ENCODE peak calls at places on chromosome 9, in six cellular contexts. I is erythroblast, W is gastrocnemius medialis, O is uterus, Q is Peyer's patch, B is H1. K is an unnamed sample.

GRCh38 chr9:114286146-114286679 is 36.7 kb upstream of the ORM1 start:
- DNase-seq in I (no peak), W (peak), O (peak), Q (no peak), B (peak), K (no peak)

GRCh38 chr9:6910032-6910431 is 152.3 kb downstream of the KDM4C start:
- DNase-seq in I (peak), W (no peak), O (no peak), Q (no peak), B (no peak), K (no peak)

GRCh38 chr9:115694014-115694413 is 459.6 kb upstream of the PAPPA start:
- DNase-seq in I (peak), W (peak), O (no peak), Q (no peak), B (peak), K (no peak)

GRCh38 chr9:72315089-72315509 is 49.9 kb downstream of the ZFAND5 start:
- DNase-seq in I (no peak), W (peak), O (peak), Q (no peak), B (no peak), K (no peak)

GRCh38 chr9:38127271-38127839 is 58.3 kb upstream of the SHB start:
- DNase-seq in I (no peak), W (no peak), O (no peak), Q (no peak), B (no peak), K (no peak)

GRCh38 chr9:116064970-116065369 is 88.6 kb upstream of the PAPPA start:
- DNase-seq in I (no peak), W (no peak), O (no peak), Q (no peak), B (no peak), K (no peak)

GRCh38 chr9:137679695-137680305 is 61.0 kb downstream of the EHMT1 start:
- DNase-seq in I (no peak), W (no peak), O (no peak), Q (no peak), B (no peak), K (no peak)

GRCh38 chr9:127426756-127427155 is 2.6 kb downstream of the ZNF79 start:
- DNase-seq in I (no peak), W (no peak), O (no peak), Q (no peak), B (no peak), K (no peak)

GRCh38 chr9:87503970-87504369 is 6.3 kb downstream of the DAPK1 start:
- DNase-seq in I (peak), W (no peak), O (no peak), Q (no peak), B (no peak), K (no peak)

GRCh38 chr9:100602302-100602930 is 24.5 kb downstream of the CAVIN4 start:
- DNase-seq in I (peak), W (no peak), O (no peak), Q (no peak), B (no peak), K (peak)

GRCh38 chr9:111870774-111871542 is 25.7 kb upstream of the UGCG start:
- DNase-seq in I (no peak), W (no peak), O (no peak), Q (no peak), B (no peak), K (no peak)

GRCh38 chr9:127785023-127785932 is 556 bp upstream of the CDK9 start:
- DNase-seq in I (peak), W (peak), O (peak), Q (peak), B (peak), K (peak)

GRCh38 chr9:22117511-22118388 is 108.6 kb upstream of the CDKN2B start:
- DNase-seq in I (no peak), W (peak), O (no peak), Q (no peak), B (peak), K (no peak)

GRCh38 chr9:120569556-120569955 is 10.4 kb downstream of the CDK5RAP2 start:
- DNase-seq in I (no peak), W (no peak), O (no peak), Q (no peak), B (no peak), K (no peak)

GRCh38 chr9:3007331-3007730 is 163.4 kb upstream of the PUM3 start:
- DNase-seq in I (no peak), W (no peak), O (no peak), Q (no peak), B (no peak), K (no peak)

GRCh38 chr9:38003946-38004808 is 64.8 kb downstream of the SHB start:
- DNase-seq in I (no peak), W (no peak), O (no peak), Q (no peak), B (no peak), K (no peak)

GRCh38 chr9:131432597-131433301 is 38.9 kb downstream of the PRRC2B start:
- DNase-seq in I (no peak), W (no peak), O (no peak), Q (no peak), B (no peak), K (no peak)

GRCh38 chr9:101242651-101243050 is 142.2 kb downstream of the BAAT start:
- DNase-seq in I (no peak), W (no peak), O (no peak), Q (no peak), B (no peak), K (no peak)

GRCh38 chr9:14961372-14962068 is 51.3 kb upstream of the FREM1 start:
- DNase-seq in I (no peak), W (no peak), O (no peak), Q (no peak), B (no peak), K (no peak)

GRCh38 chr9:134406366-134407122 is 80.3 kb downstream of the RXRA start:
- DNase-seq in I (no peak), W (peak), O (no peak), Q (no peak), B (no peak), K (peak)

GRCh38 chr9:21801683-21802417 is 586 bp upstream of the MTAP start:
- DNase-seq in I (peak), W (peak), O (peak), Q (peak), B (peak), K (no peak)

GRCh38 chr9:6134661-6135177 is 80.9 kb upstream of the IL33 start:
- DNase-seq in I (no peak), W (no peak), O (no peak), Q (no peak), B (no peak), K (no peak)

GRCh38 chr9:93683331-93684134 is 107.1 kb downstream of the PHF2 start:
- DNase-seq in I (no peak), W (peak), O (no peak), Q (no peak), B (peak), K (no peak)

GRCh38 chr9:99146574-99146973 is 41.7 kb downstream of the TGFBR1 start:
- DNase-seq in I (no peak), W (no peak), O (no peak), Q (no peak), B (no peak), K (no peak)

GRCh38 chr9:128276574-128277270 is 646 bp downstream of the SWI5 start:
- DNase-seq in I (no peak), W (peak), O (peak), Q (no peak), B (no peak), K (peak)

GRCh38 chr9:6708732-6709131 is 49.0 kb upstream of the KDM4C start:
- DNase-seq in I (peak), W (no peak), O (no peak), Q (no peak), B (no peak), K (no peak)

GRCh38 chr9:134358026-134358967 is 32.0 kb downstream of the RXRA start:
- DNase-seq in I (peak), W (no peak), O (peak), Q (no peak), B (no peak), K (no peak)

GRCh38 chr9:93536874-93537273 is 39.5 kb upstream of the PHF2 start:
- DNase-seq in I (no peak), W (peak), O (no peak), Q (no peak), B (no peak), K (no peak)

GRCh38 chr9:32251539-32251938 is 132.9 kb upstream of the ACO1 start:
- DNase-seq in I (peak), W (peak), O (peak), Q (no peak), B (peak), K (peak)

GRCh38 chr9:72979405-72980100 is 26.7 kb upstream of the ALDH1A1 start:
- DNase-seq in I (no peak), W (no peak), O (no peak), Q (no peak), B (no peak), K (no peak)

GRCh38 chr9:35798658-35799366 is 7.4 kb downstream of the NPR2 start:
- DNase-seq in I (peak), W (no peak), O (no peak), Q (no peak), B (no peak), K (peak)

GRCh38 chr9:119027901-119028699 is 341.1 kb downstream of the BRINP1 start:
- DNase-seq in I (no peak), W (no peak), O (no peak), Q (no peak), B (peak), K (no peak)

GRCh38 chr9:116084497-116084896 is 69.1 kb upstream of the PAPPA start:
- DNase-seq in I (no peak), W (no peak), O (no peak), Q (no peak), B (no peak), K (no peak)

GRCh38 chr9:129126789-129127618 is 15.8 kb downstream of the PTPA start:
- DNase-seq in I (no peak), W (no peak), O (no peak), Q (no peak), B (peak), K (no peak)

GRCh38 chr9:107635137-107635802 is 145.7 kb upstream of the KLF4 start:
- DNase-seq in I (no peak), W (no peak), O (no peak), Q (no peak), B (no peak), K (no peak)

GRCh38 chr9:131525643-131526565 is 5.2 kb downstream of the UCK1 start:
- DNase-seq in I (no peak), W (no peak), O (no peak), Q (no peak), B (no peak), K (no peak)

GRCh38 chr9:116162241-116162781 is 8.7 kb downstream of the PAPPA start:
- DNase-seq in I (peak), W (no peak), O (no peak), Q (no peak), B (no peak), K (no peak)

GRCh38 chr9:126638571-126639132 is 24.9 kb downstream of the LMX1B start:
- DNase-seq in I (no peak), W (no peak), O (no peak), Q (no peak), B (peak), K (no peak)

GRCh38 chr9:76298497-76299144 is 95.6 kb downstream of the RFK start:
- DNase-seq in I (no peak), W (no peak), O (no peak), Q (no peak), B (no peak), K (no peak)

GRCh38 chr9:88355166-88355565 is 33.1 kb upstream of the SPIN1 start:
- DNase-seq in I (no peak), W (no peak), O (no peak), Q (no peak), B (no peak), K (no peak)

GRCh38 chr9:122929803-122930354 is 1.4 kb downstream of the ZBTB26 start:
- DNase-seq in I (no peak), W (no peak), O (no peak), Q (no peak), B (no peak), K (no peak)

GRCh38 chr9:122930541-122930932 is 775 bp downstream of the ZBTB26 start:
- DNase-seq in I (no peak), W (no peak), O (no peak), Q (no peak), B (no peak), K (no peak)

GRCh38 chr9:122936464-122936863 is 4.4 kb upstream of the RABGAP1 start:
- DNase-seq in I (no peak), W (no peak), O (no peak), Q (no peak), B (no peak), K (no peak)

GRCh38 chr9:122931851-122932199 is 513 bp upstream of the ZBTB26 start:
- DNase-seq in I (no peak), W (no peak), O (no peak), Q (no peak), B (no peak), K (no peak)

DNA sequence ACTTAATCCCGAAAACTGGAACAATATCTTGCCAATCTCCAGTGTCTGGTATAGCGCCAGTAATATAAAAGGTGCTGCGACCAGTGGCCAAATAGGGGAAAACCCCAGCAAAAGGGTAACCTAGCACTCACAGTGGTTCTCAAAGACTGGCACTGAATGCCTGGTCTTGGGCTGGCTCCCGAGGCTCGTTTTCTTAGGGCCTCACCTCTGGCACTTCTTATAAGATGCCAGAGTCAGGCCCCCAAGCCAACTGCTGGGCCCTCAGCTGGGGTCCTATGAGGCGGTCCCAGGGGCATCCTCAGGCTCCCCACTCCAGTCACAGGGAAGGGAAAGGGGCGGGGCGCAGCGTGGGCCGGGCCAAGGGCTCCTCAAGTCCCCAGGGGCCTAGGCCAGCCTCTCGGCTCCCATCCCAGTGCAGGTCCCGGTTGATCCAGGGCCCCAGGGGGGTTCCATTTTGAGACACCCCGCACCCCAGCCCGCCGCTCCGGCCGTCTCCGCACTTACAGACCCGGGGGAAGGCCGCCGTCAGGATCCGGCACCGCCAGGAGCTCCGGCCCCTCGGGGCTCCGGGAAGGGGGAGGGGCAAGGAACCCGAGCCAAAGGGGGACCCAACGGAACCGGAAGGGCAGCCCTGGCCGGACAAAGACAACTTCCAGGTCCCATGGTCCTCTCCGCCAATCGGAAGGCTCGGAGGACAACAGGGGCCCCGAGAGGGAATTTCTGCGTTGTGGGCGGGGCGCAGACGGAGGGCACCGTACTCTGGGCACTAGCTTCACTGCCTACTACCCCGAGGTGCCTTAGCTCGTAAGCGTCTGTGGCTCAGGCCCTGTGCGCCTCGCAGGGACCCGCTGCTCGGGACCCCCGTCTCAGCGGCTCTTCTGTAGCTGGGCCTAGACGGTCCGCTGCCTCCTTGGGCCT is at the start of gene ZBTB26:
- DNase-seq in I (peak), W (peak), O (peak), Q (peak), B (peak), K (peak)
- TF ChIP-seq POLR2A in I (peak), W (peak), O (peak), Q (peak), B (peak), K (peak)

GRCh38 chr9:95510610-95511231 is 6.0 kb downstream of the PTCH1 start:
- DNase-seq in I (peak), W (peak), O (peak), Q (peak), B (peak), K (peak)
- TF ChIP-seq POLR2A in I (peak), W (peak), O (peak), Q (peak), B (peak), K (peak)

GRCh38 chr9:4502444-4502843 is 12.2 kb downstream of the SLC1A1 start:
- DNase-seq in I (no peak), W (no peak), O (no peak), Q (no peak), B (no peak), K (no peak)

GRCh38 chr9:4501147-4501507 is 10.9 kb downstream of the SLC1A1 start:
- DNase-seq in I (no peak), W (no peak), O (no peak), Q (no peak), B (no peak), K (no peak)

GRCh38 chr9:4504250-4504649 is 14.0 kb downstream of the SLC1A1 start:
- DNase-seq in I (no peak), W (no peak), O (no peak), Q (no peak), B (no peak), K (no peak)

GRCh38 chr9:4499917-4500316 is 9.6 kb downstream of the SLC1A1 start:
- DNase-seq in I (no peak), W (no peak), O (no peak), Q (no peak), B (no peak), K (no peak)

GRCh38 chr9:4503103-4503502 is 12.8 kb downstream of the SLC1A1 start:
- DNase-seq in I (no peak), W (no peak), O (no peak), Q (no peak), B (no peak), K (no peak)
- TF ChIP-seq POLR2A in I (no peak), W (no peak), O (no peak), Q (no peak), B (no peak), K (no peak)

GRCh38 chr9:135480071-135480941 is 724 bp downstream of the PPP1R26 start:
- DNase-seq in I (peak), W (no peak), O (no peak), Q (no peak), B (peak), K (peak)

GRCh38 chr9:135480942-135481315 is 1.3 kb downstream of the PPP1R26 start:
- DNase-seq in I (no peak), W (no peak), O (no peak), Q (no peak), B (no peak), K (no peak)

GRCh38 chr9:135478191-135478590 is 1.4 kb upstream of the PPP1R26 start:
- DNase-seq in I (no peak), W (no peak), O (no peak), Q (no peak), B (no peak), K (no peak)

GRCh38 chr9:135479469-135480052 is at the start of gene PPP1R26:
- DNase-seq in I (no peak), W (no peak), O (no peak), Q (no peak), B (no peak), K (peak)

GRCh38 chr9:135478858-135479468 is 619 bp upstream of the PPP1R26 start:
- DNase-seq in I (no peak), W (no peak), O (peak), Q (peak), B (peak), K (peak)
- TF ChIP-seq POLR2A in I (no peak), W (no peak), O (no peak), Q (peak), B (no peak), K (no peak)

DNA sequence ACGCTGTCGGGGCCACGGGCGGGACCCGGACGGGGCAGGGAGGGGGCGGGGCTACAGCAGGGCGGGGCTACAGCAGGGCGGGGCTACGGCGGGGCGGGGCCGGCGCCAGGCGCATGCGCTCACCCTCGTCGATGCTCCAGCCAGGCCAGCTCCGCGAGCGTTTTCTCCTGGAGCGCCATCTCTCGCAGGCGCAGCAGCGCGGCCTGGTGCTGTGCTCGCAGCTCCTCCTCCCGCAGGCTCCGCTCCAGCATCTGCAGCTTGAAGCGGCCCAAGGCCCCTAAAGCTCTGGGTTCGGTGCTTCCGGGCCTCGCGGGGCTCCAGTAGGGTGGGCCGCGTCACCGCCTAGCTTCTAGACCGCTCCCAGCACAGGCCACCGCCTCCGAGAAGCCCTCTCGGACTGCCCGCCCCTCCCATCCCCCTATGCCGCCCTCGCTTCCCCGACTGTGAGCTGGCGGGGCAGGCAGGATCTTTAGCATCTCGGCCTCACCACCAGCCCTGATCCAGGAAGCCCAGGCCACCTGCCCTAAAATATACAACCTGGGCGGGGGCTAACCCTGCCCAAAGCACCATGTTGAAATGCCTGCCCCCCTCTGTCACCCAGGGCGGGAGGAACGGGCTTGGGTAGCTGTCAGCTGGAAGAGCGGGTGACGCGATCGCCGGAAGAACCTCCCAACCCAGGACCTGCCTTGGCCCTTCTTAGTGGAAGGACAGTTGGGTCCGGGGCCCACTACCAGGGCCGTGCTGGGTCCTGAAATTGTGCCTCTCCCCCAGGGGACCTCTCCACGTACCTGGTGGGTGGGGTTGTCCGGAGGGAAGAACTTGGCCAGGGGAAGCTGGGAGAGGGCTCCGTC is 21.9 kb upstream of the QSOX2 start:
- DNase-seq in I (peak), W (peak), O (peak), Q (peak), B (peak), K (peak)
- TF ChIP-seq POLR2A in I (no peak), W (no peak), O (no peak), Q (peak), B (no peak), K (peak)

K was measured in H54.